ENCODE peak calls at places on chromosomes 7 and 10, in eight cellular contexts. T is caudate nucleus; A is skeletal muscle cell; D is body of pancreas; Y is suprapubic skin; F is activated CD4-positive, alpha-beta T cell treated with anti-CD3 and anti-CD28 coated beads for 36 hours; E is activated T-cell treated with anti-CD3 and anti-CD28 coated beads for 1 hour; J is naive thymus-derived CD8-positive, alpha-beta T cell. N is an unnamed sample.
A peak's percentile ranks its signal among the peaks of the same experiment; 100 is the strongest.

GRCh38 chr10:1571587-1572237 is 165.6 kb downstream of the ADARB2 start:
- DNase-seq in T (no peak), A (no peak), D (no peak), Y (peak; percentile 21), F (no peak), E (no peak), J (no peak), N (no peak)

GRCh38 chr10:114548662-114549061 is 109.4 kb downstream of the ABLIM1 start:
- DNase-seq in T (no peak), A (no peak), D (peak; percentile 66), Y (no peak), F (peak; percentile 41), E (no peak), J (no peak), N (no peak)

GRCh38 chr10:131829156-131829930 is 71.5 kb upstream of the PPP2R2D start:
- DNase-seq in T (no peak), A (no peak), D (no peak), Y (peak; percentile 49), F (no peak), E (no peak), J (no peak), N (no peak)

GRCh38 chr10:70832852-70833542 is 17.2 kb downstream of the SGPL1 start:
- DNase-seq in T (no peak), A (peak; percentile 83), D (no peak), Y (no peak), F (no peak), E (no peak), J (no peak), N (no peak)

GRCh38 chr10:113519616-113520015 is 33.2 kb upstream of the HABP2 start:
- DNase-seq in T (no peak), A (no peak), D (no peak), Y (no peak), F (no peak), E (no peak), J (no peak), N (no peak)

GRCh38 chr10:125479059-125479458 is 203.9 kb downstream of the TEX36 start:
- DNase-seq in T (no peak), A (peak; percentile 0), D (no peak), Y (no peak), F (no peak), E (no peak), J (no peak), N (no peak)

GRCh38 chr10:132708936-132709335 is 77.0 kb downstream of the NKX6-2 start:
- DNase-seq in T (no peak), A (no peak), D (peak; percentile 0), Y (peak; percentile 31), F (no peak), E (no peak), J (no peak), N (no peak)

GRCh38 chr7:106419455-106420182 is 134.8 kb upstream of the NAMPT start:
- DNase-seq in T (no peak), A (no peak), D (no peak), Y (no peak), F (peak; percentile 67), E (no peak), J (no peak), N (no peak)

GRCh38 chr10:129760416-129760815 is 203.7 kb downstream of the EBF3 start:
- DNase-seq in T (no peak), A (no peak), D (no peak), Y (no peak), F (no peak), E (no peak), J (no peak), N (no peak)

GRCh38 chr10:5942471-5942870 is 34.9 kb downstream of the IL15RA start:
- DNase-seq in T (no peak), A (no peak), D (peak; percentile 35), Y (no peak), F (no peak), E (no peak), J (no peak), N (no peak)

GRCh38 chr10:23614483-23614882 is 175.6 kb downstream of the OTUD1 start:
- DNase-seq in T (no peak), A (no peak), D (no peak), Y (no peak), F (no peak), E (no peak), J (no peak), N (no peak)

N was measured in GOT3.